ENCODE peak calls at places on chromosomes 6 and 20, in six cellular contexts. G is hepatocyte; V is GM23248; S is CD8-positive, alpha-beta T cell; Y is aorta; F is uterus. D is an unnamed sample. For H3K4me1, the result is how much of the 10 kb centered on the place peaks cover.

GRCh38 chr6:136225496-136225895 is 24.6 kb downstream of the MTFR2 start:
- DNase-seq in G (peak), V (peak), S (no peak), Y (no peak), F (peak), D (no peak)

GRCh38 chr6:107657755-107658461 is 166.2 kb downstream of the SCML4 start:
- DNase-seq in G (peak), V (no peak), S (peak), Y (peak), F (peak), D (no peak)

GRCh38 chr6:81808834-81809598 is 56.5 kb upstream of the TENT5A start:
- DNase-seq in G (no peak), V (no peak), S (no peak), Y (no peak), F (no peak), D (no peak)

GRCh38 chr6:87848616-87849015 is 146.6 kb upstream of the AKIRIN2 start:
- DNase-seq in G (peak), V (no peak), S (no peak), Y (no peak), F (no peak), D (no peak)

GRCh38 chr6:41878961-41879405 is 16.2 kb downstream of the USP49 start:
- DNase-seq in G (no peak), V (peak), S (no peak), Y (no peak), F (no peak), D (no peak)

GRCh38 chr6:160408528-160408927 is 60.4 kb downstream of the SLC22A3 start:
- DNase-seq in G (no peak), V (no peak), S (no peak), Y (no peak), F (no peak), D (no peak)

GRCh38 chr20:7237251-7237650 is 469.8 kb downstream of the BMP2 start:
- DNase-seq in G (no peak), V (peak), S (no peak), Y (no peak), F (no peak), D (no peak)

GRCh38 chr20:11810316-11811130 is 107.2 kb upstream of the BTBD3 start:
- DNase-seq in G (no peak), V (peak), S (no peak), Y (no peak), F (no peak), D (no peak)

GRCh38 chr6:158620963-158621693 is 23.4 kb downstream of the DYNLT1 start:
- DNase-seq in G (no peak), V (no peak), S (no peak), Y (no peak), F (no peak), D (no peak)

GRCh38 chr6:75094614-75095321 is 111.1 kb downstream of the COL12A1 start:
- DNase-seq in G (peak), V (peak), S (no peak), Y (no peak), F (no peak), D (no peak)

GRCh38 chr20:62702886-62703852 is 5.5 kb upstream of the NTSR1 start:
- DNase-seq in G (peak), V (peak), S (peak), Y (no peak), F (peak), D (no peak)

GRCh38 chr6:159097256-159097655 is 52.5 kb upstream of the TAGAP start:
- DNase-seq in G (no peak), V (no peak), S (no peak), Y (no peak), F (no peak), D (no peak)

GRCh38 chr20:62012631-62013030 is 53.0 kb downstream of the TAF4 start:
- DNase-seq in G (no peak), V (no peak), S (no peak), Y (no peak), F (no peak), D (no peak)

GRCh38 chr20:5863040-5863811 is 87.1 kb downstream of the TRMT6 start:
- DNase-seq in G (no peak), V (peak), S (no peak), Y (no peak), F (peak), D (no peak)

GRCh38 chr6:149335924-149336323 is 18.4 kb downstream of the TAB2 start:
- DNase-seq in G (peak), V (peak), S (no peak), Y (peak), F (no peak), D (no peak)

GRCh38 chr6:14841901-14842421 is 403.9 kb upstream of the JARID2 start:
- DNase-seq in G (peak), V (peak), S (no peak), Y (no peak), F (peak), D (no peak)

GRCh38 chr20:2762578-2763131 is 37.8 kb downstream of the CPXM1 start:
- DNase-seq in G (no peak), V (no peak), S (no peak), Y (no peak), F (no peak), D (no peak)

GRCh38 chr20:1907586-1907985 is 12.4 kb downstream of the SIRPA start:
- DNase-seq in G (no peak), V (peak), S (no peak), Y (no peak), F (no peak), D (no peak)

GRCh38 chr6:42294759-42295158 is 77.1 kb upstream of the MRPS10 start:
- DNase-seq in G (no peak), V (peak), S (no peak), Y (no peak), F (no peak), D (no peak)

GRCh38 chr20:34390769-34391447 is 27.8 kb downstream of the ITCH start:
- DNase-seq in G (peak), V (peak), S (peak), Y (peak), F (peak), D (no peak)

GRCh38 chr6:20338160-20338559 is 63.5 kb upstream of the E2F3 start:
- DNase-seq in G (no peak), V (no peak), S (no peak), Y (no peak), F (no peak), D (no peak)

GRCh38 chr6:90284236-90284744 is 12.4 kb downstream of the BACH2 start:
- DNase-seq in G (peak), V (peak), S (no peak), Y (no peak), F (peak), D (no peak)

GRCh38 chr6:158642805-158643489 is 1.6 kb downstream of the DYNLT1 start:
- DNase-seq in G (no peak), V (peak), S (no peak), Y (no peak), F (no peak), D (no peak)

GRCh38 chr6:169845426-169846285 is 94.2 kb downstream of the ERMARD start:
- DNase-seq in G (no peak), V (no peak), S (no peak), Y (no peak), F (no peak), D (no peak)

GRCh38 chr20:20454367-20454766 is 86.5 kb downstream of the INSM1 start:
- DNase-seq in G (no peak), V (no peak), S (no peak), Y (no peak), F (no peak), D (no peak)

GRCh38 chr6:167825759-167826229 is 917 bp upstream of the AFDN start:
- DNase-seq in G (peak), V (peak), S (peak), Y (peak), F (peak), D (no peak)

GRCh38 chr20:13200767-13201500 is 20.1 kb upstream of the ISM1 start:
- DNase-seq in G (no peak), V (no peak), S (no peak), Y (no peak), F (no peak), D (no peak)

GRCh38 chr20:32828029-32828666 is 8.4 kb downstream of the MAPRE1 start:
- DNase-seq in G (no peak), V (peak), S (no peak), Y (no peak), F (no peak), D (no peak)

GRCh38 chr6:111845441-111845871 is 27.8 kb downstream of the FYN start:
- DNase-seq in G (peak), V (no peak), S (no peak), Y (no peak), F (no peak), D (no peak)

GRCh38 chr6:110528051-110528929 is 51.9 kb upstream of the SLC22A16 start:
- DNase-seq in G (peak), V (peak), S (peak), Y (no peak), F (peak), D (no peak)

GRCh38 chr6:24607310-24607709 is 38.7 kb downstream of the KIAA0319 start:
- DNase-seq in G (no peak), V (no peak), S (no peak), Y (no peak), F (no peak), D (no peak)

GRCh38 chr20:14197097-14197496 is 140.3 kb downstream of the FLRT3 start:
- DNase-seq in G (no peak), V (peak), S (no peak), Y (no peak), F (no peak), D (no peak)

DNA sequence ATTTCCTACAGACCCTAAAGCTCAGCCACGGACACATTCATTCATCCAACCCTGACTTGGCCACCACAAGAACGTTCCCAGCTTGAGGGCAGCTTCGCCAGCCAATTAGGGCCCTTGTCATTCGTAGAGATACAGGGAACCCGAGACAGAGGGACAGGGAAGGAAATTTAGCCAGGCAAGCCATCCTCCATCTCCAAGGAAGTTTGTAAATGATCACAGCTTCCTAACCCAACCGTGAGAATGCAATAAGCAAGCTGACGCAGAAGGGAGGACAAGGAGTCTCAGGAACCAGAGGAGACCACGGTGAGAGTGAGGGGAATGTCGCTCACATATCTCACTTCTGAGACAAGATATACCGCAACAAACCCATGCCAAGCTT is 1.4 kb downstream of the TRAM2 start:
- DNase-seq in G (no peak), V (peak), S (no peak), Y (no peak), F (no peak), D (no peak)
- H3K4me1 ChIP-seq in G (under half), V (under half), S (under half), Y (under half), F (under half), D (under half)

GRCh38 chr6:139891471-139891870 is 517.0 kb upstream of the CITED2 start:
- DNase-seq in G (no peak), V (peak), S (no peak), Y (no peak), F (no peak), D (no peak)

GRCh38 chr6:139887275-139887674 is 512.8 kb upstream of the CITED2 start:
- DNase-seq in G (no peak), V (no peak), S (no peak), Y (no peak), F (no peak), D (no peak)

GRCh38 chr6:139883776-139884175 is 509.3 kb upstream of the CITED2 start:
- DNase-seq in G (no peak), V (no peak), S (no peak), Y (no peak), F (no peak), D (no peak)

GRCh38 chr6:139886396-139886795 is 511.9 kb upstream of the CITED2 start:
- DNase-seq in G (no peak), V (no peak), S (no peak), Y (no peak), F (no peak), D (no peak)

DNA sequence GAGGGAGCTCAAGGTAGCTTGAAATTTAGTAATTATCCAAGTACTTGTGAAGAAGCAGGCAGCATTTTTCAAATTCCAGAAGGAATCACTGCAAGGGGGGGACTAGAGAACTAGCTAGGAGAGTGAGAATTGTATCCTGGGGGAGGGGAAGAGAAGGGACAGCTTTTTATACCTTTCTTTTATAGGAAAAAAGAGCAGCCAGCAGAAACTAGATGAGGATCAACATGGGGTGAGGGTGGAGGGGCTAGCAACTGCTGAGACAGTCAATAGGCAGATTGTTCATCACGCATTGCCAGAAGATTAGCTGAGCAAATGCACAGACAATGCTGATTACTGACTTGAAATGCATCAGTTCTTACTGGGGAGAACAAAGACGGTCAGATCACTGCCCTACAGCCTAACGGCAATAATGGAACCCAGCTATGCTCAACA is 514.3 kb upstream of the CITED2 start:
- DNase-seq in G (no peak), V (no peak), S (no peak), Y (no peak), F (no peak), D (peak)
- H3K4me3 ChIP-seq in G (no peak), V (no peak), S (no peak), Y (no peak), F (no peak), D (no peak)

GRCh38 chr20:41201760-41202159 is 64.4 kb downstream of the PLCG1 start:
- DNase-seq in G (no peak), V (no peak), S (no peak), Y (no peak), F (no peak), D (no peak)

GRCh38 chr20:41204304-41205265 is 67.2 kb downstream of the PLCG1 start:
- DNase-seq in G (no peak), V (no peak), S (no peak), Y (no peak), F (no peak), D (no peak)

GRCh38 chr20:41202426-41202825 is 65.1 kb downstream of the PLCG1 start:
- DNase-seq in G (no peak), V (no peak), S (no peak), Y (no peak), F (no peak), D (no peak)

GRCh38 chr20:41203660-41204059 is 66.3 kb downstream of the PLCG1 start:
- DNase-seq in G (no peak), V (no peak), S (no peak), Y (no peak), F (no peak), D (no peak)

DNA sequence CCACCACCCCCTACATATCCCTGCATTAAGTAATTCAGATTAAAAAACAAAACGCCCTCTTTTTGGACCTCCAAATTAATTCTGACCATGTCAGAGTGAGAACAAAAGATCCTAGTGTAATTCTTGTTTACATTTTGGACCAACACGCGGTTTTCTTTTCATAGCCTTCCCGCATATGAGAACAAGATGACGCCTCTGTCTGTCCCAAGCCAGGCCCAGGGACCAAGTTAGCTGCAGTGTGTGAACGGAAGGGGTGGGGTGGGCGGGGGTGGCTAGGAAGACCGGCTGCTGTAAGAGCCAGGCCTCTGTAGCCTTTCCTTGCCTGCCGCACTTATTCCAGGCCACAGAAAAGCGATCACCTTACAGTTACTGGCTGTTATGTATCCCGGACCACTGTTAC is 68.0 kb downstream of the PLCG1 start:
- DNase-seq in G (no peak), V (no peak), S (no peak), Y (no peak), F (no peak), D (no peak)
- H3K4me1 ChIP-seq in G (under half), V (under half), S (under half), Y (under half), F (under half), D (under half)

GRCh38 chr6:73389854-73390253 is 4.8 kb upstream of the DDX43 start:
- DNase-seq in G (no peak), V (no peak), S (no peak), Y (no peak), F (no peak), D (no peak)

GRCh38 chr6:73391735-73392134 is 2.9 kb upstream of the DDX43 start:
- DNase-seq in G (no peak), V (no peak), S (no peak), Y (no peak), F (no peak), D (no peak)

GRCh38 chr6:73393278-73393677 is 1.4 kb upstream of the DDX43 start:
- DNase-seq in G (no peak), V (peak), S (no peak), Y (no peak), F (no peak), D (no peak)

GRCh38 chr6:73395875-73396274 is 1.2 kb downstream of the DDX43 start:
- DNase-seq in G (no peak), V (no peak), S (no peak), Y (no peak), F (no peak), D (no peak)

GRCh38 chr6:73394577-73395354 is at the start of gene DDX43:
- DNase-seq in G (no peak), V (peak), S (peak), Y (peak), F (peak), D (no peak)
- H3K4me3 ChIP-seq in G (no peak), V (peak), S (peak), Y (no peak), F (no peak), D (no peak)

GRCh38 chr6:109372070-109372585 is 10.1 kb downstream of the CD164 start:
- DNase-seq in G (no peak), V (no peak), S (no peak), Y (no peak), F (no peak), D (no peak)

GRCh38 chr6:109370792-109371191 is 11.5 kb downstream of the CD164 start:
- DNase-seq in G (no peak), V (no peak), S (no peak), Y (no peak), F (no peak), D (no peak)

GRCh38 chr6:109373333-109373732 is 8.9 kb downstream of the CD164 start:
- DNase-seq in G (no peak), V (no peak), S (no peak), Y (no peak), F (no peak), D (no peak)

GRCh38 chr6:109374493-109374892 is 7.8 kb downstream of the CD164 start:
- DNase-seq in G (no peak), V (no peak), S (no peak), Y (no peak), F (no peak), D (no peak)

DNA sequence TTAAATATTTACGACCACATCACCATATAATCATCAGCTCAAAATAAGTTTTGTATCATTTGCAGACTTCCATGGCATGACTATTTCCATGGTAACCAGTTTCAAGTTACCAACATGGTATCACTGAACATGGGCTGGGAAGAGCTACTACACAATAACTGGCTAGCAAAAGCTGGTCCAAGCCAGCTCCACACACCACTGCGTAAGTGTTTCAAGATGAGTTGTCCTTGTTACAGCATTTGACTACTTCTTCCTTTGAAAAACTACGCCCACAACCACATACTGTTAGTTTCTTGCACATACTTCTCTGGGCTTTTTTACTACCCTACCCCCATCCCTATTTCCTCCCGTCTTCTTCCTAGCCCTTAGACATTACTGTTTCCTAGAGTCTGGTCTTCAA is 8.5 kb downstream of the CD164 start:
- DNase-seq in G (no peak), V (peak), S (no peak), Y (no peak), F (no peak), D (no peak)
- H3K4me1 ChIP-seq in G (under half), V (under half), S (under half), Y (under half), F (under half), D (under half)

GRCh38 chr6:143680157-143680556 is 2.4 kb downstream of the PHACTR2 start:
- DNase-seq in G (no peak), V (peak), S (no peak), Y (no peak), F (no peak), D (no peak)
- H3K4me3 ChIP-seq in G (peak), V (peak), S (no peak), Y (peak), F (no peak), D (no peak)

DNA sequence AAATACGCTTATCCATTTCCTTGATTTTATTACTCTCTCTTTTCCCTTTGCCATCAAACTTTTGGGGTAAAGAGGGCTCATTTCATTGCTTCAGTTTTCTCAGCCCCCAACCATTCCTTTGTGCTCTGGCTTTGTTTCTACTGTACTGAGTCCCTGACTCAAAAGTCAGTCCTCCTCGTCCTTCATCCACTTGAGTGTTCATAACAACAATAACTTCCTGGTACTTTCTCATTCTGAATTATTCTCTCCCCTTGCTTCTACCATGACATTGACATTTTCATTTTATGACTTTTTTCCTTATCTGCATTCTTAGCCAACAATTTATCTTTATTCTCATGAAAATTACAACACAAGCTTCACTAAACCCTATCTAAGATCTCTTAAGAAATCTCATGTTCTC is 911 bp downstream of the ENPP3 start:
- DNase-seq in G (no peak), V (no peak), S (no peak), Y (no peak), F (no peak), D (no peak)
- H3K4me1 ChIP-seq in G (under half), V (under half), S (under half), Y (under half), F (under half), D (under half)

DNA sequence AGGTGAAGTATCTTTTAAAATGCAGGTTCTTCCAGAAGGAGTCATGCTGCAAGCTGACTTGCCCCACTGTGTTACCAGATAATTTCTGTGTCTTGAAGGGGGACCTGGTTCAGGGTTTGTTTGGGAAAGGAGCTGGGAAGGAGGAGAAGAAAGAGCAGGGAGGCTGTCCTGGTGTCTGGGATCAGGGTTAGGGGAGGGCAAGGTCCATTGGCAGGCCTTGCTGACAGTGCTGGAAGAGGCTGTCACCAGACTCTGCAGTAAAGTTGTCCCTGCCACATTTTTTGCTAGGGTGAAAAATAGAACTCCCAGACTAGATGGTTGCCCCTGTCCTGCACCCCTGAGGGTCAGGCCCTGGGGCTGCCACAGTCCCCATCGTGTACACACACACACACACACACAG is 14.9 kb downstream of the GLP1R start:
- DNase-seq in G (peak), V (no peak), S (no peak), Y (no peak), F (no peak), D (no peak)
- H3K4me3 ChIP-seq in G (no peak), V (no peak), S (no peak), Y (no peak), F (no peak), D (no peak)